ENCODE peak calls at places on chromosomes 3 and 15, in seven cellular contexts. B is pancreas, L is thoracic aorta, V is fibroblast of the aortic adventitia, N is bronchial epithelial cell, O is dorsolateral prefrontal cortex, X is GM12865. U is an unnamed sample.

GRCh38 chr15:67098768-67099282 is 33.4 kb downstream of the SMAD3 start:
- DNase-seq in B (no peak), L (no peak), V (no peak), N (no peak), O (no peak), X (no peak), U (no peak)

GRCh38 chr3:15326673-15327072 is 5.7 kb downstream of the SH3BP5 start:
- DNase-seq in B (no peak), L (no peak), V (no peak), N (no peak), O (no peak), X (no peak), U (no peak)

GRCh38 chr3:102165367-102165766 is 269.4 kb upstream of the ZPLD1 start:
- DNase-seq in B (no peak), L (no peak), V (peak), N (no peak), O (no peak), X (no peak), U (no peak)

GRCh38 chr15:87887177-87887576 is 369.4 kb downstream of the NTRK3 start:
- DNase-seq in B (no peak), L (no peak), V (no peak), N (no peak), O (no peak), X (no peak), U (no peak)

GRCh38 chr15:80160570-80161156 is 7.9 kb downstream of the FAH start:
- DNase-seq in B (no peak), L (no peak), V (peak), N (peak), O (no peak), X (peak), U (peak)

GRCh38 chr15:30985081-30985531 is 6.3 kb downstream of the MTMR10 start:
- DNase-seq in B (no peak), L (no peak), V (peak), N (peak), O (no peak), X (no peak), U (peak)

GRCh38 chr15:31476866-31477265 is 150.2 kb downstream of the KLF13 start:
- DNase-seq in B (no peak), L (no peak), V (no peak), N (no peak), O (no peak), X (no peak), U (no peak)

GRCh38 chr3:176896640-176897039 is 300.6 kb downstream of the TBL1XR1 start:
- DNase-seq in B (no peak), L (no peak), V (no peak), N (no peak), O (no peak), X (no peak), U (no peak)

GRCh38 chr3:186268616-186269448 is 93.2 kb downstream of the DGKG start:
- DNase-seq in B (no peak), L (no peak), V (no peak), N (peak), O (no peak), X (peak), U (no peak)

GRCh38 chr3:87206070-87206469 is 21.0 kb upstream of the CHMP2B start:
- DNase-seq in B (no peak), L (no peak), V (peak), N (peak), O (no peak), X (no peak), U (no peak)

GRCh38 chr3:12462159-12462962 is 21.9 kb upstream of the TSEN2 start:
- DNase-seq in B (no peak), L (no peak), V (no peak), N (peak), O (no peak), X (no peak), U (no peak)

GRCh38 chr3:1979961-1980615 is 118.6 kb upstream of the CNTN4 start:
- DNase-seq in B (no peak), L (no peak), V (no peak), N (no peak), O (no peak), X (no peak), U (no peak)

GRCh38 chr15:63056843-63057242 is 14.3 kb downstream of the TPM1 start:
- DNase-seq in B (no peak), L (no peak), V (peak), N (no peak), O (no peak), X (no peak), U (no peak)

GRCh38 chr3:32413845-32414526 is 22.3 kb downstream of the CMTM7 start:
- DNase-seq in B (no peak), L (no peak), V (no peak), N (peak), O (no peak), X (no peak), U (no peak)

GRCh38 chr15:101615986-101616848 is 36.0 kb downstream of the TM2D3 start:
- DNase-seq in B (peak), L (no peak), V (peak), N (peak), O (no peak), X (no peak), U (peak)

DNA sequence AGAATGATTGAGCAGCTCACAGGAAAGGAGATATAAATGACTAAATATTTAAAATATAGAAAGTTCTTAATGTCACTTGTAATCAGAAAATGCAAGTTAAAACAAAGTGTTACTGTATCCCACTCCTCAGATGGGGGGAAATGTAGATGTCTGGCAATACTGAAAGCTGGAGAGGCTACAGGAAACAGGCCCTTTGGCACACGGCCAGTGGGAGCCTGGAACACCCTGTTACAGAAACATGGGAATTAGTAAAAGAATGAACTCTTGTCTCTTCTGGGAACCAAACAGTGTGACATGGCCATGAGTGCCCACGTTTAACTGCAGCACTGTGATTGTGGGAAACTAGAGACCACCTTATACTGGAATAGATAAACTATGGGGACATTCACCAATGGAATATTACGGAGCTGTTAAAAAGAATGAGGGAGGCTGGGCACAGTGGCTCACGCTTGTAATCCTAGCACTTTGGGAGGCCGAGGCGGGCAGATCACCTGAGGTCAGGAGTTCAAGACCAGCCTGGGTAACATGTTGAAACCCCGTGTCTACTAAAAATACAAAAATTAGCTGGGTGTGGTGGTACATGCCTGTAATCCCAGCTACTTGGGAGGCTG is 50.2 kb downstream of the CDCP1 start:
- DNase-seq in B (no peak), L (no peak), V (peak), N (no peak), O (no peak), X (no peak), U (peak)
- TF ChIP-seq CTCF in B (no peak), L (no peak), V (no peak), N (no peak), O (no peak), X (no peak), U (no peak)

DNA sequence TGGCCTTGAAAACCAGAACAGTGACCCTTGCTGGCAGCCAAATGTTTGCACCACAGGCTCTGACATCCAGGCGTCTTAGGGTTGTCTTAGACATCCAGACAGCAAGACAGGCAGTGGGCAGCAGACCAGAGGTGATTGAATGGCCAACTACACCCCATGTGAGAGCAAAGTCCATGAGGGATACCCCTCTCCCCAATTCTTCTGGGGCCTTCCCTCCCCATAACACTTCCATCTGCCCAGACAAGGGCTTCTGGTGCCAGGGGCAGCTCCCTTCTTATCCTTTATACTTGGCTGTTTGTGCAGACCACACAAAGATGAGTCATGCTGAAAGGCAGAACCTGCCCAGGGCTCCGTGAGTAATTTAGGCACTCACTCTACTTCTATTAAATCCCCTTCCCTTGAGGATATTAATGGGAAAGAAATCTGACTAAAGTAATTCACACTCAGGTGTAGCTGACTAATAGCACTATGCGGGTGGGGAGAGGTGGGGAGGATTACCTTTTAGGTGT is 257.9 kb downstream of the UACA start:
- DNase-seq in B (no peak), L (no peak), V (peak), N (peak), O (no peak), X (peak), U (no peak)
- TF ChIP-seq CTCF in B (no peak), L (no peak), V (peak), N (peak), O (no peak), X (no peak), U (no peak)

DNA sequence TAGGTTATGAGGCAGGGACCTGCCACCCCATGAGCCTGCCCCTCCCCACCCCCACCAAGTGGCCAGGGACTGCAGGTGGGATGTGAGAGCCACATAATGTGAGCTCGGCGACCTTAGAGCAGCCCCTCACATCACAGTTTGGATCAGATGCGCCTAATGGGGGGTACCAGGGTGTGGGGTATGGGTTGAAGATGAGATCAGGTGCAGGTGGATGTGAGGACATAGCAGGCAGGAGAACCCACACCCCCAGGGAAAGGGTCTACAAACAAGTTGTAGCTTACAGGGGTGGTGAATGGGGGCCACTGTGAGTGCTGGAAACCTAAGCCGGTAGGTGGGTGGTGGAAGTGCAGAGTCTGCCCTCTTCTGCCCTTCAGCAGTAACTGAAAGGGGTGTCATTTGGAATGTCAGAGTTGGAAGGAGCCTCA is 94.0 kb downstream of the CORO2B start:
- DNase-seq in B (no peak), L (no peak), V (peak), N (no peak), O (no peak), X (no peak), U (no peak)
- TF ChIP-seq CTCF in B (no peak), L (no peak), V (peak), N (peak), O (peak), X (no peak), U (no peak)

GRCh38 chr3:65689436-65689835 is 349.3 kb downstream of the MAGI1 start:
- DNase-seq in B (no peak), L (no peak), V (no peak), N (no peak), O (no peak), X (no peak), U (no peak)
- TF ChIP-seq CTCF in B (no peak), L (no peak), V (no peak), N (no peak), O (no peak), X (no peak), U (no peak)

DNA sequence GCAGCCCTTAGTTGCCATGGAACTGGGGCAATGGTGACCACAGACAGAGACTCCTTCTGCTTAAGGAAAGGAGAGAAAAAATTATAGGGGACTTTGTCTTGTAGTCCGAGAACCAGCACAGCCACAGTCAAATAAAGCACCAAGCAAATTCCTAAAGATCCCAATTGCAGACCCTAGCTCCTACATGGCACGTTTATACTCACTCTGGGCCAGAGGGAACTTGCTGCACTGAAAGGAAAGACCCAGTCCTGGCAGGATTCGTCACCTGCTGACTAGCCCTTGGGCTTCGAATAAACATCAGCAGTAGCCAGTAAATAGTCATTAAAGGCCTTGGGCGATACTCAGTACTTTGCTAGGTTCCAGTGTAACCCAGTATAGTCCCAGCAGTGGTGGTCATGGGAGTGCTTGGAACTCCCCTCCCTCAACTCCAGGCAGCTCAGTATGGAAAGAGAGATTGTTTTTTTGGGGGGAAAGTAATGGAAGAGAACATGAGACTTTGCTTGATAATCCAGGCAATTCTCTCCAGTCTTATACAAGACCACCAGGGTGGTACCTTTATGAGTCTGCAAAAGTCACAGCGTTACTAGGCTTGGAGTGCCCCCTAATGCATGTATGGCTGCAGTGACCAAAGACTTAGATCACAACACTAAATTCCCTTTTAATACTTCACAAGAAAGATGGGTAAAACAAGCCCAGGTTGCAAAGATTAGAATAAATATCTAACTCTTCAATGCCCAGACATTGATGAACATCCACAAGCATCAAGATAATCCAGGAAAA is 66.4 kb upstream of the AGTR1 start:
- DNase-seq in B (no peak), L (no peak), V (peak), N (no peak), O (no peak), X (no peak), U (no peak)
- TF ChIP-seq CTCF in B (no peak), L (no peak), V (peak), N (no peak), O (no peak), X (no peak), U (no peak)

U was measured in adrenal gland.